ENCODE peak calls at places on chromosomes 6 and 20, in six cellular contexts. One of them, this sample, is unnamed.

GRCh38 chr6:40328988-40329545 is 258.1 kb downstream of the LRFN2 start:
- DNase-seq in NCI-H226: no peak
- DNase-seq in stimulated activated CD8-positive, alpha-beta memory T cell treated with anti-CD3 and anti-CD28 coated beads, Interleukin-15, amount 100 ng/mL, for 24 hours: no peak
- DNase-seq in suprapubic skin: no peak
- DNase-seq in AML-193: no peak
- DNase-seq in HT-29: no peak
- DNase-seq in this sample: no peak

GRCh38 chr20:653110-653589 is at the start of gene SRXN1:
- DNase-seq in stimulated activated CD8-positive, alpha-beta memory T cell treated with anti-CD3 and anti-CD28 coated beads, Interleukin-15, amount 100 ng/mL, for 24 hours: peak
- DNase-seq in HT-29: peak
- DNase-seq in suprapubic skin: peak
- DNase-seq in AML-193: peak
- DNase-seq in NCI-H226: peak
- DNase-seq in this sample: peak

GRCh38 chr6:112348891-112349736 is 2.0 kb downstream of the RFPL4B start:
- DNase-seq in AML-193: no peak
- DNase-seq in HT-29: no peak
- DNase-seq in stimulated activated CD8-positive, alpha-beta memory T cell treated with anti-CD3 and anti-CD28 coated beads, Interleukin-15, amount 100 ng/mL, for 24 hours: no peak
- DNase-seq in suprapubic skin: no peak
- DNase-seq in NCI-H226: no peak
- DNase-seq in this sample: no peak

GRCh38 chr6:101402618-101403002 is 9.1 kb downstream of the GRIK2 start:
- DNase-seq in stimulated activated CD8-positive, alpha-beta memory T cell treated with anti-CD3 and anti-CD28 coated beads, Interleukin-15, amount 100 ng/mL, for 24 hours: no peak
- DNase-seq in AML-193: no peak
- DNase-seq in suprapubic skin: no peak
- DNase-seq in NCI-H226: no peak
- DNase-seq in HT-29: no peak
- DNase-seq in this sample: no peak

GRCh38 chr20:6768228-6769185 is 1.0 kb downstream of the BMP2 start:
- DNase-seq in stimulated activated CD8-positive, alpha-beta memory T cell treated with anti-CD3 and anti-CD28 coated beads, Interleukin-15, amount 100 ng/mL, for 24 hours: no peak
- DNase-seq in AML-193: no peak
- DNase-seq in suprapubic skin: peak
- DNase-seq in HT-29: peak
- DNase-seq in NCI-H226: no peak
- DNase-seq in this sample: peak

GRCh38 chr6:28606424-28607391 is 81.0 kb downstream of the GPX5 start:
- DNase-seq in AML-193: no peak
- DNase-seq in stimulated activated CD8-positive, alpha-beta memory T cell treated with anti-CD3 and anti-CD28 coated beads, Interleukin-15, amount 100 ng/mL, for 24 hours: no peak
- DNase-seq in NCI-H226: peak
- DNase-seq in HT-29: peak
- DNase-seq in suprapubic skin: no peak
- DNase-seq in this sample: peak

GRCh38 chr6:97203343-97203742 is 79.7 kb downstream of the MMS22L start:
- DNase-seq in suprapubic skin: no peak
- DNase-seq in HT-29: no peak
- DNase-seq in stimulated activated CD8-positive, alpha-beta memory T cell treated with anti-CD3 and anti-CD28 coated beads, Interleukin-15, amount 100 ng/mL, for 24 hours: no peak
- DNase-seq in AML-193: no peak
- DNase-seq in NCI-H226: no peak
- DNase-seq in this sample: no peak

GRCh38 chr20:32474967-32475819 is 109.9 kb downstream of the NOL4L start:
- DNase-seq in stimulated activated CD8-positive, alpha-beta memory T cell treated with anti-CD3 and anti-CD28 coated beads, Interleukin-15, amount 100 ng/mL, for 24 hours: no peak
- DNase-seq in suprapubic skin: peak
- DNase-seq in NCI-H226: peak
- DNase-seq in AML-193: no peak
- DNase-seq in HT-29: peak
- DNase-seq in this sample: peak

GRCh38 chr6:13091192-13091591 is 237.1 kb downstream of the TBC1D7 start:
- DNase-seq in AML-193: no peak
- DNase-seq in HT-29: no peak
- DNase-seq in stimulated activated CD8-positive, alpha-beta memory T cell treated with anti-CD3 and anti-CD28 coated beads, Interleukin-15, amount 100 ng/mL, for 24 hours: no peak
- DNase-seq in NCI-H226: no peak
- DNase-seq in suprapubic skin: no peak
- DNase-seq in this sample: no peak

GRCh38 chr6:33987531-33988021 is 158.3 kb downstream of the GRM4 start:
- DNase-seq in NCI-H226: no peak
- DNase-seq in HT-29: peak
- DNase-seq in stimulated activated CD8-positive, alpha-beta memory T cell treated with anti-CD3 and anti-CD28 coated beads, Interleukin-15, amount 100 ng/mL, for 24 hours: no peak
- DNase-seq in AML-193: no peak
- DNase-seq in suprapubic skin: peak
- DNase-seq in this sample: no peak

GRCh38 chr6:150145830-150146229 is 3.0 kb downstream of the PPP1R14C start:
- DNase-seq in suprapubic skin: no peak
- DNase-seq in NCI-H226: no peak
- DNase-seq in stimulated activated CD8-positive, alpha-beta memory T cell treated with anti-CD3 and anti-CD28 coated beads, Interleukin-15, amount 100 ng/mL, for 24 hours: no peak
- DNase-seq in HT-29: no peak
- DNase-seq in AML-193: peak
- DNase-seq in this sample: no peak

GRCh38 chr6:139711714-139712585 is 337.5 kb upstream of the CITED2 start:
- DNase-seq in stimulated activated CD8-positive, alpha-beta memory T cell treated with anti-CD3 and anti-CD28 coated beads, Interleukin-15, amount 100 ng/mL, for 24 hours: no peak
- DNase-seq in suprapubic skin: no peak
- DNase-seq in NCI-H226: peak
- DNase-seq in AML-193: no peak
- DNase-seq in HT-29: no peak
- DNase-seq in this sample: no peak

This sample was measured in mesothelial cell of epicardium.